ENCODE peak calls at places on chromosomes 5 and 9, in seven cellular contexts. G is NCI-H2029; M is WTC11; Y is astrocyte of the spinal cord; I is CD4-positive, alpha-beta T cell; P is IMR-90; E is NCI-H1436. Q is an unnamed sample.
A peak's percentile ranks its signal among the peaks of the same experiment; 100 is the strongest.

GRCh38 chr5:156647034-156647451 is 203.1 kb upstream of the PPP1R2B start:
- DNase-seq in Y (no peak), E (no peak), M (no peak), P (peak; percentile 38), I (no peak), G (no peak), Q (no peak)

GRCh38 chr5:91641730-91642350 is 258.7 kb upstream of the ARRDC3 start:
- DNase-seq in I (no peak), P (peak; percentile 41), M (no peak), G (peak; percentile 41), E (peak; percentile 40), Y (peak; percentile 75), Q (peak; percentile 58)

GRCh38 chr9:33151007-33151557 is 16.1 kb downstream of the B4GALT1 start:
- DNase-seq in E (peak; percentile 16), M (no peak), P (peak; percentile 98), Y (peak; percentile 96), I (no peak), G (peak; percentile 56), Q (peak; percentile 92)

GRCh38 chr5:143309661-143310431 is 93.6 kb downstream of the NR3C1 start:
- DNase-seq in G (no peak), Y (peak; percentile 50), M (no peak), I (no peak), E (no peak), P (peak; percentile 77), Q (no peak)

GRCh38 chr9:12457237-12457636 is 235.9 kb upstream of the TYRP1 start:
- DNase-seq in M (no peak), Y (no peak), I (no peak), G (no peak), E (no peak), P (no peak), Q (no peak)

GRCh38 chr5:62742214-62742613 is 163.6 kb downstream of the LRRC70 start:
- DNase-seq in M (no peak), E (no peak), P (no peak), I (no peak), Y (no peak), G (no peak), Q (no peak)

GRCh38 chr9:98087420-98088354 is 31.2 kb downstream of the NANS start:
- DNase-seq in M (peak; percentile 72), Y (peak; percentile 55), I (peak; percentile 41), E (no peak), P (peak; percentile 20), G (no peak), Q (no peak)

GRCh38 chr9:89999534-90000370 is 394.9 kb downstream of the GADD45G start:
- DNase-seq in M (no peak), E (peak; percentile 57), P (peak; percentile 55), Y (peak; percentile 64), I (no peak), G (peak; percentile 93), Q (peak; percentile 33)

GRCh38 chr5:178120661-178121357 is 7.5 kb downstream of the N4BP3 start:
- DNase-seq in Y (peak; percentile 44), E (peak; percentile 71), I (peak; percentile 86), M (peak; percentile 83), G (peak; percentile 95), P (peak; percentile 76), Q (peak; percentile 46)

GRCh38 chr9:28289732-28290131 is 716.5 kb upstream of the C9orf72 start:
- DNase-seq in G (no peak), M (no peak), Y (no peak), I (no peak), E (no peak), P (no peak), Q (no peak)

GRCh38 chr5:78514427-78515345 is 133.9 kb downstream of the LHFPL2 start:
- DNase-seq in I (no peak), G (no peak), P (peak; percentile 49), E (no peak), M (no peak), Y (peak; percentile 38), Q (peak; percentile 57)

GRCh38 chr5:124156408-124157027 is 589.9 kb downstream of the ZNF608 start:
- DNase-seq in G (no peak), E (no peak), I (no peak), P (peak; percentile 45), M (no peak), Y (peak; percentile 66), Q (peak; percentile 2)

GRCh38 chr5:107553063-107553676 is 117.6 kb downstream of the EFNA5 start:
- DNase-seq in M (no peak), P (peak; percentile 15), E (peak; percentile 49), I (no peak), Y (no peak), G (no peak), Q (no peak)

GRCh38 chr5:64188776-64189175 is 23.1 kb downstream of the RNF180 start:
- DNase-seq in Y (no peak), E (no peak), P (no peak), I (no peak), G (no peak), M (no peak), Q (no peak)

GRCh38 chr5:37184748-37185364 is 64.3 kb downstream of the CPLANE1 start:
- DNase-seq in M (no peak), Y (no peak), I (no peak), E (no peak), P (no peak), G (no peak), Q (no peak)

GRCh38 chr5:38473008-38473407 is 83.4 kb downstream of the LIFR start:
- DNase-seq in Y (no peak), E (peak; percentile 74), P (no peak), G (peak; percentile 40), I (no peak), M (no peak), Q (no peak)

GRCh38 chr5:180026320-180026719 is 45.2 kb downstream of the RNF130 start:
- DNase-seq in Y (peak; percentile 80), P (peak; percentile 67), E (no peak), I (no peak), G (peak; percentile 89), M (no peak), Q (peak; percentile 84)

GRCh38 chr9:117414220-117414905 is 494 bp downstream of the ASTN2 start:
- DNase-seq in Y (no peak), M (peak; percentile 56), I (no peak), G (no peak), P (no peak), E (no peak), Q (no peak)

GRCh38 chr9:92607773-92608172 is 62.2 kb downstream of the IPPK start:
- DNase-seq in E (peak; percentile 49), G (peak; percentile 89), P (peak; percentile 89), I (no peak), Y (peak; percentile 84), M (no peak), Q (peak; percentile 27)

GRCh38 chr5:15027764-15028163 is 156.2 kb upstream of the ANKH start:
- DNase-seq in Y (no peak), G (no peak), E (no peak), M (no peak), I (no peak), P (no peak), Q (no peak)

GRCh38 chr5:98927242-98927987 is 1.4 kb downstream of the CHD1 start:
- DNase-seq in E (no peak), G (peak; percentile 18), I (peak; percentile 58), M (no peak), P (peak; percentile 77), Y (peak; percentile 72), Q (peak; percentile 56)

GRCh38 chr9:128033609-128034008 is 33.5 kb downstream of the NAIF1 start:
- DNase-seq in I (no peak), P (no peak), G (no peak), E (no peak), Y (no peak), M (no peak), Q (no peak)

GRCh38 chr5:72210913-72211670 is 103.8 kb downstream of the MAP1B start:
- DNase-seq in E (no peak), P (peak; percentile 88), I (no peak), G (no peak), Y (peak; percentile 95), M (no peak), Q (peak; percentile 89)

GRCh38 chr9:136306691-136307208 is 2.9 kb upstream of the CCDC187 start:
- DNase-seq in M (no peak), G (no peak), Y (no peak), P (no peak), E (no peak), I (no peak), Q (no peak)

Q was measured in HT1080.